ENCODE peak calls at places on chromosomes 7 and 10, in seven cellular contexts. U is ovary, D is breast epithelium, F is PC-9, S is prostate gland, P is progenitor cell of endocrine pancreas, O is dorsolateral prefrontal cortex. X is an unnamed sample.

GRCh38 chr7:100418930-100419659 is 9.4 kb downstream of the ZCWPW1 start:
- DNase-seq in U (no peak), D (no peak), F (no peak), S (no peak), P (no peak), O (no peak), X (no peak)

GRCh38 chr10:128043259-128044045 is 82.8 kb downstream of the MKI67 start:
- DNase-seq in U (no peak), D (no peak), F (no peak), S (no peak), P (no peak), O (no peak), X (no peak)

GRCh38 chr10:100806356-100806645 is 60.9 kb downstream of the PAX2 start:
- DNase-seq in U (no peak), D (no peak), F (no peak), S (no peak), P (no peak), O (no peak), X (no peak)

GRCh38 chr10:98420786-98421185 is 5.8 kb upstream of the PYROXD2 start:
- DNase-seq in U (no peak), D (no peak), F (no peak), S (no peak), P (no peak), O (no peak), X (no peak)

GRCh38 chr7:79403879-79404278 is 49.6 kb downstream of the MAGI2 start:
- DNase-seq in U (no peak), D (no peak), F (no peak), S (no peak), P (no peak), O (no peak), X (no peak)

GRCh38 chr7:142496545-142496991 is 238.7 kb upstream of the PRSS58 start:
- DNase-seq in U (no peak), D (no peak), F (peak; percentile 98), S (peak; percentile 17), P (no peak), O (no peak), X (no peak)

GRCh38 chr7:116232402-116232749 is 22.0 kb downstream of the TES start:
- DNase-seq in U (no peak), D (no peak), F (no peak), S (no peak), P (no peak), O (no peak), X (no peak)

GRCh38 chr7:120988591-120989299 is at the start of gene CPED1:
- DNase-seq in U (peak; percentile 79), D (peak; percentile 24), F (no peak), S (peak; percentile 29), P (peak; percentile 29), O (peak; percentile 41), X (peak; percentile 25)

GRCh38 chr10:21281173-21281572 is 244.3 kb downstream of the SKIDA1 start:
- DNase-seq in U (no peak), D (no peak), F (no peak), S (no peak), P (no peak), O (no peak), X (no peak)

GRCh38 chr10:21285742-21286311 is 239.7 kb downstream of the SKIDA1 start:
- DNase-seq in U (no peak), D (no peak), F (peak; percentile 39), S (no peak), P (no peak), O (no peak), X (no peak)

GRCh38 chr10:21281765-21282484 is 243.6 kb downstream of the SKIDA1 start:
- DNase-seq in U (no peak), D (no peak), F (no peak), S (no peak), P (no peak), O (no peak), X (no peak)

GRCh38 chr10:21284301-21284700 is 241.2 kb downstream of the SKIDA1 start:
- DNase-seq in U (no peak), D (no peak), F (no peak), S (no peak), P (no peak), O (no peak), X (no peak)

DNA sequence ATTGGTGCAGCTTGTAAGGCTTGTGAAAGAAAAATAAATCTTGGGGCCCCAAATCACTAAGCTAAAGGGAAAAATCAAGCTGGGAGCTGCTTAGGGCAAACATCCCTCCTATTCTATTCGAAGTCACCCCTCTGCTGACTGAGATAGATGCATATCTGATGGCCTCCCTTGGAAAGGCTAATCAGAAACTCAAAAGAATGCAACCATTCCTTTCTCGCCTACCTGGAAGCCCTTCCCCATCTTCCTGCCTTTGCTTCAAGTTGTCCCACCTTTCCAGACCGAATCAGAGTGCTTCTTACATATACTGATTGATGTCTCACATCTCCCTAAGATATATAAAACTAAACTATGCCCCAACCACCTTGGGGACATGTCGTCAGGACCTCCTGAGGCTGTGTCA is 240.3 kb downstream of the SKIDA1 start:
- DNase-seq in U (no peak), D (no peak), F (no peak), S (no peak), P (no peak), O (no peak), X (no peak)
- TF ChIP-seq CTCF in U (no peak), D (no peak), F (no peak), S (no peak), P (no peak), O (no peak), X (no peak)

GRCh38 chr7:55420535-55420934 is 55.4 kb downstream of the LANCL2 start:
- DNase-seq in U (no peak), D (no peak), F (no peak), S (no peak), P (no peak), O (no peak), X (no peak)

GRCh38 chr7:55425141-55425752 is 60.1 kb downstream of the LANCL2 start:
- DNase-seq in U (no peak), D (no peak), F (no peak), S (no peak), P (no peak), O (no peak), X (no peak)

GRCh38 chr7:55426676-55427075 is 61.5 kb downstream of the LANCL2 start:
- DNase-seq in U (no peak), D (no peak), F (no peak), S (no peak), P (no peak), O (no peak), X (no peak)

GRCh38 chr7:55423891-55424290 is 58.8 kb downstream of the LANCL2 start:
- DNase-seq in U (no peak), D (no peak), F (no peak), S (no peak), P (no peak), O (no peak), X (no peak)

DNA sequence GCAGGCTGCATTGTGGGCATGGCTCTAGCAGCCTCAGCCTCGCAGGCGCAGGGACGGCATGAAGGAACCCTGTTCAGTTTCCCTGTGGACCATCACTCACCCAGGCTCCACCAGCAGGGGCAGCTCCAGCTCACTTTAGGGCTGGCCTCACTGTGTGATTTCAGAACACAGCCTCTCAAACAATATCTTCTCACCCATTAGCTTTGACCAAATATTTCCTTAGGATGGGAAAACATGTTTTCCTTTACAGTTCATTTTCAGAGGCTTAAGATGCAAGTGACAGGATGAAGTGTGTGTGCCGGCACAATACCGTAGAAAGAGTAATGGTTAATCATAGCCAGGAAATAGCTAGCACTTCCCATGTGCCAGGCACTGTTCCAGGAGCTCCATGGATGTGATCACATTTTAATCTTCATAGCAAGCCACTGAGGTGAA is 58.2 kb downstream of the LANCL2 start:
- DNase-seq in U (no peak), D (no peak), F (no peak), S (no peak), P (no peak), O (no peak), X (no peak)
- TF ChIP-seq CTCF in U (no peak), D (no peak), F (no peak), S (no peak), P (peak; percentile 19), O (no peak), X (no peak)

GRCh38 chr10:86179143-86179505 is 187.5 kb downstream of the GRID1 start:
- DNase-seq in U (no peak), D (no peak), F (no peak), S (no peak), P (no peak), O (no peak), X (no peak)

GRCh38 chr10:86177483-86178155 is 189.0 kb downstream of the GRID1 start:
- DNase-seq in U (no peak), D (no peak), F (no peak), S (no peak), P (no peak), O (no peak), X (no peak)

GRCh38 chr10:86176850-86177249 is 189.7 kb downstream of the GRID1 start:
- DNase-seq in U (no peak), D (no peak), F (no peak), S (no peak), P (no peak), O (no peak), X (no peak)

GRCh38 chr10:86179961-86180360 is 186.6 kb downstream of the GRID1 start:
- DNase-seq in U (no peak), D (no peak), F (no peak), S (no peak), P (no peak), O (no peak), X (no peak)

GRCh38 chr10:86178401-86179142 is 188.0 kb downstream of the GRID1 start:
- DNase-seq in U (no peak), D (no peak), F (no peak), S (no peak), P (peak; percentile 35), O (no peak), X (no peak)
- TF ChIP-seq CTCF in U (no peak), D (no peak), F (peak; percentile 37), S (peak; percentile 6), P (peak; percentile 67), O (peak; percentile 20), X (no peak)

GRCh38 chr10:76628801-76629200 is 1008.8 kb downstream of the KCNMA1 start:
- DNase-seq in U (no peak), D (no peak), F (no peak), S (no peak), P (no peak), O (no peak), X (no peak)

GRCh38 chr10:76631054-76631453 is 1006.6 kb downstream of the KCNMA1 start:
- DNase-seq in U (no peak), D (no peak), F (no peak), S (no peak), P (no peak), O (no peak), X (no peak)

GRCh38 chr10:76626406-76626805 is 1011.2 kb downstream of the KCNMA1 start:
- DNase-seq in U (no peak), D (no peak), F (no peak), S (no peak), P (no peak), O (no peak), X (no peak)

DNA sequence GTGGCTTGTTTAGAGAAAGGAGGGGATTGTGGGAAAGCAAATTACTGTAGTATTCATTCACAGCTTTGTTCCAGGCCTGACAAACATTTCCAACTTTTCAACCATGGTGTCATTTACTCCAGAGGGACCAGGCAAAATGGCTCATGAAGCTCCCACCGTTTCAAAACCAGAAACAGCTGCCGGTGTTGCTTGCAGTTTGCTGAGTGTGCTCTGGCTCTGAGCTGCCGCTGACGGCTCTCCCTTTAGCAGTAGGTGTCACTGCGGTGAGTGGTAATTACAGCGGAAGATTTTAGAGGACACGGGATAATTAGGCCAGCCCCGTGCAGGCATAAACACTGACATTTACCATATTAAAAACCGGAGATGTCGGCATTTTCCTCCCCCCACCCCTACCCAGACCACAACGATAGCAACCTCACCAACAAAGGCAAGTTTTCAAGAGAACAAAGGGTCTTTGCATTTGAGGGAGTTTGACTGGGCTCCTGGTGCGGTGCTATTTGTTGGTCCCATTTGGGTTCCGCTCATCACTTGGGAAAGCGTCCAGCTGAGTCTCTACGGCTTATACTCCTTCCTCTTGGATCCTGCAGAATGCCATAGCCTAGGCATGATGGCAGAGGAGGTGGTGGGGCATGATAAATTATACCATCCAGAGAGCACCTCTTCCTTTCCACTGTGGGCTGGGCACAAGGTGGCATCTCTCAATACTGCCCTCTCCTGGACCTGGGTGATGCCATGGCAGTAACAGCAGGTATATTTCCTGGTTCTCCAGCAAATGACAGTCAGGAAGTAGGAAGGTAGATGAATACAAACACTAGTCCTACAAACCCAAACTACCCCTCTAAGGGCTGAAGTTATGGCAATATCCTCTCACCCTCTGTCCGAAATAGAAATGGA is 1005.2 kb downstream of the KCNMA1 start:
- DNase-seq in U (no peak), D (no peak), F (peak; percentile 45), S (no peak), P (no peak), O (no peak), X (no peak)
- TF ChIP-seq CTCF in U (no peak), D (no peak), F (peak; percentile 67), S (no peak), P (peak; percentile 39), O (peak; percentile 13), X (no peak)

X was measured in natural killer cell.